ENCODE peak calls at places on chromosome 6, in eight cellular contexts. H is dermis microvascular lymphatic vessel endothelial cell; Y is lower lobe of right lung; K is CD4-positive, alpha-beta memory T cell; T is NCI-H82; I is cardiac fibroblast; B is ELR; X is NCI-H748 treated with DMSO at 0.1 percent for 48 hours. F is an unnamed sample.

GRCh38 chr6:15400572-15401004 is 154.7 kb downstream of the JARID2 start:
- DNase-seq in H (peak; percentile 42), Y (peak; percentile 65), K (no peak), T (peak; percentile 95), I (peak; percentile 44), B (no peak), X (peak; percentile 82), F (no peak)

GRCh38 chr6:107488875-107489635 is 862 bp upstream of the SOBP start:
- DNase-seq in H (no peak), Y (peak; percentile 48), K (peak; percentile 37), T (peak; percentile 57), I (peak; percentile 32), B (peak; percentile 52), X (peak; percentile 24), F (peak; percentile 58)

GRCh38 chr6:50718058-50718457 is 4.7 kb downstream of the TFAP2D start:
- DNase-seq in H (no peak), Y (no peak), K (no peak), T (no peak), I (no peak), B (no peak), X (no peak), F (no peak)

GRCh38 chr6:63787021-63787420 is 151.4 kb downstream of the PHF3 start:
- DNase-seq in H (no peak), Y (no peak), K (no peak), T (no peak), I (peak; percentile 11), B (no peak), X (no peak), F (no peak)

GRCh38 chr6:43744931-43745727 is 24.9 kb upstream of the VEGFA start:
- DNase-seq in H (no peak), Y (peak; percentile 63), K (no peak), T (no peak), I (no peak), B (no peak), X (no peak), F (no peak)

GRCh38 chr6:52155791-52156576 is 30.2 kb upstream of the IL17A start:
- DNase-seq in H (peak; percentile 4), Y (no peak), K (no peak), T (no peak), I (no peak), B (peak; percentile 74), X (no peak), F (no peak)

GRCh38 chr6:158772851-158773371 is 46.3 kb downstream of the EZR start:
- DNase-seq in H (no peak), Y (no peak), K (no peak), T (no peak), I (peak; percentile 46), B (peak; percentile 37), X (no peak), F (no peak)

GRCh38 chr6:113450061-113450465 is 407.1 kb upstream of the MARCKS start:
- DNase-seq in H (no peak), Y (no peak), K (no peak), T (no peak), I (peak; percentile 45), B (no peak), X (no peak), F (no peak)

GRCh38 chr6:52417675-52418111 is 2.4 kb upstream of the EFHC1 start:
- DNase-seq in H (peak; percentile 52), Y (no peak), K (no peak), T (peak; percentile 84), I (peak; percentile 91), B (peak; percentile 79), X (no peak), F (no peak)

GRCh38 chr6:97947841-97948240 is 664.8 kb upstream of the MMS22L start:
- DNase-seq in H (peak; percentile 5), Y (peak; percentile 46), K (no peak), T (peak; percentile 26), I (peak; percentile 73), B (peak; percentile 47), X (peak; percentile 21), F (peak; percentile 1)

GRCh38 chr6:30002871-30003270 is 58.2 kb upstream of the POLR1H start:
- DNase-seq in H (no peak), Y (no peak), K (no peak), T (no peak), I (peak; percentile 25), B (peak; percentile 42), X (no peak), F (peak; percentile 60)

GRCh38 chr6:39929733-39930461 is 4.4 kb downstream of the MOCS1 start:
- DNase-seq in H (peak; percentile 3), Y (no peak), K (no peak), T (no peak), I (peak; percentile 26), B (peak; percentile 66), X (no peak), F (peak; percentile 65)

GRCh38 chr6:112330877-112331260 is 16.3 kb upstream of the RFPL4B start:
- DNase-seq in H (no peak), Y (no peak), K (no peak), T (no peak), I (no peak), B (no peak), X (no peak), F (no peak)

GRCh38 chr6:33926451-33926850 is 122.6 kb upstream of the MLN start:
- DNase-seq in H (no peak), Y (no peak), K (no peak), T (peak; percentile 75), I (no peak), B (peak; percentile 24), X (peak; percentile 23), F (peak; percentile 44)

GRCh38 chr6:41715779-41716515 is 19.5 kb downstream of the TFEB start:
- DNase-seq in H (no peak), Y (peak; percentile 1), K (no peak), T (no peak), I (no peak), B (no peak), X (no peak), F (no peak)

GRCh38 chr6:36598739-36599318 is 4.7 kb downstream of the SRSF3 start:
- DNase-seq in H (no peak), Y (no peak), K (no peak), T (no peak), I (no peak), B (no peak), X (no peak), F (no peak)

GRCh38 chr6:167113047-167113446 is 9.8 kb upstream of the CCR6 start:
- DNase-seq in H (no peak), Y (no peak), K (no peak), T (no peak), I (no peak), B (no peak), X (no peak), F (no peak)

GRCh38 chr6:41757931-41758640 is 10.9 kb upstream of the PGC start:
- DNase-seq in H (no peak), Y (peak; percentile 7), K (no peak), T (no peak), I (no peak), B (no peak), X (no peak), F (no peak)

GRCh38 chr6:22300287-22300998 is 3.6 kb upstream of the PRL start:
- DNase-seq in H (no peak), Y (no peak), K (no peak), T (no peak), I (no peak), B (no peak), X (no peak), F (no peak)

GRCh38 chr6:134853111-134854055 is 96.5 kb downstream of the ALDH8A1 start:
- DNase-seq in H (no peak), Y (no peak), K (no peak), T (no peak), I (peak; percentile 92), B (peak; percentile 87), X (no peak), F (peak; percentile 45)

GRCh38 chr6:79570129-79570801 is 33.0 kb upstream of the LCA5 start:
- DNase-seq in H (peak; percentile 29), Y (no peak), K (no peak), T (no peak), I (peak; percentile 33), B (peak; percentile 20), X (no peak), F (peak; percentile 7)

GRCh38 chr6:157632821-157633220 is 190.2 kb upstream of the SNX9 start:
- DNase-seq in H (no peak), Y (no peak), K (no peak), T (no peak), I (peak; percentile 59), B (peak; percentile 52), X (no peak), F (peak; percentile 71)

GRCh38 chr6:7784248-7784647 is 58.3 kb downstream of the BMP6 start:
- DNase-seq in H (no peak), Y (no peak), K (no peak), T (no peak), I (no peak), B (no peak), X (no peak), F (no peak)